ENCODE peak calls at places on chromosomes 7 and 10, in eight cellular contexts. N, Q, W, H, G, V, K and B are unnamed samples.
A peak's percentile ranks its signal among the peaks of the same experiment; 100 is the strongest.

GRCh38 chr7:93011351-93012294 is 106.2 kb downstream of the SAMD9 start:
- DNase-seq in N (peak; percentile 96), Q (no peak), W (peak; percentile 96), H (no peak), G (no peak), V (peak; percentile 98), K (peak; percentile 84), B (no peak)

GRCh38 chr10:70561051-70561450 is 41.5 kb downstream of the PRF1 start:
- DNase-seq in N (peak; percentile 20), Q (no peak), W (peak; percentile 31), H (no peak), G (no peak), V (no peak), K (peak; percentile 31), B (no peak)

GRCh38 chr7:13912740-13913320 is 76.6 kb downstream of the ETV1 start:
- DNase-seq in N (no peak), Q (no peak), W (no peak), H (no peak), G (no peak), V (no peak), K (no peak), B (no peak)

GRCh38 chr7:150450491-150450992 is at the start of gene GIMAP8:
- DNase-seq in N (no peak), Q (peak; percentile 66), W (no peak), H (no peak), G (no peak), V (no peak), K (no peak), B (no peak)

GRCh38 chr10:32207544-32207943 is 139.4 kb downstream of the EPC1 start:
- DNase-seq in N (peak; percentile 64), Q (peak; percentile 53), W (peak; percentile 45), H (peak; percentile 22), G (no peak), V (no peak), K (peak; percentile 52), B (no peak)

GRCh38 chr10:122142652-122143237 is 128.4 kb upstream of the BTBD16 start:
- DNase-seq in N (no peak), Q (peak; percentile 8), W (no peak), H (peak; percentile 27), G (no peak), V (no peak), K (no peak), B (no peak)

GRCh38 chr7:78716876-78717275 is 736.6 kb downstream of the MAGI2 start:
- DNase-seq in N (no peak), Q (no peak), W (no peak), H (no peak), G (no peak), V (no peak), K (no peak), B (no peak)

GRCh38 chr7:38525857-38526256 is 105.3 kb downstream of the AMPH start:
- DNase-seq in N (no peak), Q (no peak), W (no peak), H (no peak), G (no peak), V (no peak), K (no peak), B (no peak)

GRCh38 chr7:74334026-74334425 is 44.8 kb downstream of the CLIP2 start:
- DNase-seq in N (peak; percentile 74), Q (no peak), W (peak; percentile 41), H (no peak), G (no peak), V (peak; percentile 50), K (peak; percentile 57), B (no peak)

GRCh38 chr10:23448802-23449570 is 10.1 kb downstream of the OTUD1 start:
- DNase-seq in N (peak; percentile 46), Q (no peak), W (no peak), H (no peak), G (no peak), V (no peak), K (no peak), B (no peak)

GRCh38 chr10:114297136-114297705 is 58.2 kb downstream of the VWA2 start:
- DNase-seq in N (no peak), Q (no peak), W (no peak), H (no peak), G (no peak), V (no peak), K (no peak), B (no peak)

GRCh38 chr7:28685291-28685659 is 272.9 kb downstream of the TRIL start:
- DNase-seq in N (no peak), Q (no peak), W (no peak), H (no peak), G (peak; percentile 30), V (no peak), K (no peak), B (peak; percentile 56)

GRCh38 chr7:123070702-123071286 is 75.3 kb upstream of the TAS2R16 start:
- DNase-seq in N (no peak), Q (no peak), W (peak; percentile 19), H (no peak), G (no peak), V (no peak), K (no peak), B (no peak)

GRCh38 chr10:4281207-4281825 is 496.3 kb upstream of the KLF6 start:
- DNase-seq in N (peak; percentile 62), Q (no peak), W (peak; percentile 53), H (no peak), G (no peak), V (no peak), K (peak; percentile 69), B (no peak)